ENCODE peak calls at places on chromosomes 16 and 17, in ten cellular contexts. Z is body of pancreas; X is Peyer's patch; W is transverse colon; P is fibroblast of lung; B is adrenal gland; I is sigmoid colon; K is CD8-positive, alpha-beta T cell; D is HCT116; N is mucosa of descending colon. G is an unnamed sample. For H3K4me1, the result is how much of the 10 kb centered on the place peaks cover.

GRCh38 chr17:17350491-17351355 is 47.5 kb downstream of the NT5M start:
- DNase-seq in Z (no peak), X (peak), W (no peak), P (peak), B (no peak), I (no peak), K (no peak), D (no peak), N (no peak), G (no peak)

GRCh38 chr17:38572665-38573365 is 32.9 kb downstream of the SRCIN1 start:
- DNase-seq in Z (no peak), X (no peak), W (no peak), P (no peak), B (no peak), I (no peak), K (no peak), D (no peak), N (no peak), G (no peak)

GRCh38 chr17:2755941-2756724 is 6.7 kb upstream of the CCDC92B start:
- DNase-seq in Z (peak), X (no peak), W (no peak), P (no peak), B (no peak), I (no peak), K (no peak), D (no peak), N (peak), G (no peak)

GRCh38 chr16:17408955-17409441 is 61.8 kb downstream of the XYLT1 start:
- DNase-seq in Z (no peak), X (no peak), W (no peak), P (no peak), B (no peak), I (no peak), K (no peak), D (no peak), N (no peak), G (no peak)

GRCh38 chr17:8791910-8792270 is 7.3 kb downstream of the MFSD6L start:
- DNase-seq in Z (peak), X (no peak), W (no peak), P (peak), B (no peak), I (no peak), K (no peak), D (peak), N (no peak), G (no peak)

GRCh38 chr17:4162775-4163498 is 19.9 kb downstream of the CYB5D2 start:
- DNase-seq in Z (no peak), X (no peak), W (no peak), P (peak), B (no peak), I (no peak), K (no peak), D (no peak), N (no peak), G (no peak)

GRCh38 chr17:42526031-42526444 is 10.0 kb upstream of the NAGLU start:
- DNase-seq in Z (peak), X (no peak), W (peak), P (peak), B (peak), I (peak), K (no peak), D (no peak), N (no peak), G (no peak)

GRCh38 chr17:5630434-5630833 is 46.1 kb upstream of the NLRP1 start:
- DNase-seq in Z (no peak), X (no peak), W (no peak), P (no peak), B (no peak), I (no peak), K (no peak), D (no peak), N (no peak), G (no peak)

GRCh38 chr17:58136669-58137279 is 11.4 kb upstream of the OR4D1 start:
- DNase-seq in Z (no peak), X (no peak), W (no peak), P (no peak), B (no peak), I (no peak), K (no peak), D (peak), N (no peak), G (no peak)

GRCh38 chr17:22202702-22203101 is 510.4 kb downstream of the KCNJ18 start:
- DNase-seq in Z (no peak), X (no peak), W (no peak), P (no peak), B (no peak), I (no peak), K (no peak), D (no peak), N (no peak), G (no peak)

GRCh38 chr16:49754495-49755290 is 101.2 kb downstream of the ZNF423 start:
- DNase-seq in Z (no peak), X (peak), W (peak), P (peak), B (peak), I (no peak), K (no peak), D (no peak), N (no peak), G (no peak)

GRCh38 chr17:58338907-58339774 is 10.5 kb upstream of the TSPOAP1 start:
- DNase-seq in Z (peak), X (peak), W (peak), P (peak), B (no peak), I (peak), K (no peak), D (no peak), N (peak), G (peak)

GRCh38 chr17:42680331-42680808 is 1.3 kb downstream of the CCR10 start:
- DNase-seq in Z (peak), X (no peak), W (peak), P (no peak), B (peak), I (no peak), K (no peak), D (no peak), N (no peak), G (no peak)

GRCh38 chr16:67241008-67241900 is 6.0 kb downstream of the FHOD1 start:
- DNase-seq in Z (peak), X (peak), W (peak), P (peak), B (peak), I (no peak), K (no peak), D (no peak), N (peak), G (peak)

GRCh38 chr17:81422776-81423697 is 27.8 kb downstream of the BAHCC1 start:
- DNase-seq in Z (peak), X (no peak), W (peak), P (peak), B (peak), I (peak), K (no peak), D (peak), N (peak), G (peak)

GRCh38 chr16:2180962-2181923 is 15.2 kb downstream of the CASKIN1 start:
- DNase-seq in Z (no peak), X (no peak), W (no peak), P (no peak), B (no peak), I (no peak), K (no peak), D (no peak), N (no peak), G (no peak)

GRCh38 chr16:86823125-86823524 is 244.8 kb downstream of the FOXL1 start:
- DNase-seq in Z (no peak), X (no peak), W (no peak), P (no peak), B (no peak), I (no peak), K (no peak), D (no peak), N (no peak), G (no peak)

GRCh38 chr16:64615647-64616280 is 506.1 kb downstream of the CDH11 start:
- DNase-seq in Z (peak), X (no peak), W (no peak), P (peak), B (no peak), I (no peak), K (no peak), D (no peak), N (no peak), G (no peak)

GRCh38 chr17:17151055-17151454 is 55.1 kb downstream of the PLD6 start:
- DNase-seq in Z (no peak), X (no peak), W (no peak), P (peak), B (no peak), I (no peak), K (no peak), D (no peak), N (no peak), G (no peak)

GRCh38 chr16:57815987-57816745 is 13.9 kb upstream of the KIFC3 start:
- DNase-seq in Z (peak), X (peak), W (peak), P (peak), B (peak), I (peak), K (no peak), D (peak), N (peak), G (peak)
- H3K4me3 ChIP-seq in Z (no peak), X (no peak), W (no peak), P (no peak), B (no peak), I (no peak), K (no peak), D (no peak), N (no peak), G (no peak)

GRCh38 chr16:89334988-89335802 is 117.7 kb downstream of the ZNF778 start:
- DNase-seq in Z (no peak), X (no peak), W (no peak), P (no peak), B (peak), I (no peak), K (no peak), D (no peak), N (peak), G (peak)
- H3K4me1 ChIP-seq in Z (under half), X (under half), W (under half), P (under half), B (under half), I (under half), K (half or more), D (half or more), N (under half), G (under half)

GRCh38 chr16:51938861-51939260 is 608.1 kb downstream of the TOX3 start:
- DNase-seq in Z (no peak), X (no peak), W (no peak), P (peak), B (no peak), I (no peak), K (no peak), D (no peak), N (no peak), G (no peak)

GRCh38 chr16:51940183-51940582 is 606.8 kb downstream of the TOX3 start:
- DNase-seq in Z (no peak), X (no peak), W (no peak), P (no peak), B (no peak), I (no peak), K (no peak), D (no peak), N (no peak), G (no peak)

GRCh38 chr16:51937771-51938170 is 609.2 kb downstream of the TOX3 start:
- DNase-seq in Z (no peak), X (no peak), W (no peak), P (no peak), B (no peak), I (no peak), K (no peak), D (no peak), N (no peak), G (no peak)

GRCh38 chr16:51939371-51940005 is 607.5 kb downstream of the TOX3 start:
- DNase-seq in Z (no peak), X (no peak), W (no peak), P (no peak), B (no peak), I (no peak), K (no peak), D (no peak), N (no peak), G (no peak)

GRCh38 chr16:51941412-51941811 is 605.5 kb downstream of the TOX3 start:
- DNase-seq in Z (no peak), X (no peak), W (no peak), P (no peak), B (no peak), I (no peak), K (no peak), D (no peak), N (no peak), G (no peak)
- TF ChIP-seq CTCF in Z (no peak), X (no peak), W (no peak), P (no peak), B (no peak), I (no peak), K (no peak), D (no peak), N (no peak), G (no peak)

GRCh38 chr16:19084879-19085278 is 17.5 kb downstream of the COQ7 start:
- DNase-seq in Z (no peak), X (no peak), W (no peak), P (no peak), B (peak), I (no peak), K (no peak), D (no peak), N (no peak), G (no peak)

GRCh38 chr16:19083670-19084069 is 16.3 kb downstream of the COQ7 start:
- DNase-seq in Z (no peak), X (no peak), W (no peak), P (no peak), B (no peak), I (no peak), K (no peak), D (no peak), N (no peak), G (no peak)

GRCh38 chr16:19086322-19087199 is 19.1 kb downstream of the COQ7 start:
- DNase-seq in Z (peak), X (peak), W (peak), P (peak), B (peak), I (peak), K (peak), D (peak), N (peak), G (peak)

GRCh38 chr16:19084139-19084538 is 16.7 kb downstream of the COQ7 start:
- DNase-seq in Z (no peak), X (no peak), W (no peak), P (no peak), B (peak), I (no peak), K (no peak), D (no peak), N (no peak), G (no peak)

GRCh38 chr16:19085679-19086200 is 18.3 kb downstream of the COQ7 start:
- DNase-seq in Z (peak), X (peak), W (peak), P (peak), B (peak), I (no peak), K (no peak), D (no peak), N (no peak), G (no peak)
- H3K4me3 ChIP-seq in Z (no peak), X (no peak), W (peak), P (no peak), B (no peak), I (peak), K (no peak), D (no peak), N (no peak), G (peak)

DNA sequence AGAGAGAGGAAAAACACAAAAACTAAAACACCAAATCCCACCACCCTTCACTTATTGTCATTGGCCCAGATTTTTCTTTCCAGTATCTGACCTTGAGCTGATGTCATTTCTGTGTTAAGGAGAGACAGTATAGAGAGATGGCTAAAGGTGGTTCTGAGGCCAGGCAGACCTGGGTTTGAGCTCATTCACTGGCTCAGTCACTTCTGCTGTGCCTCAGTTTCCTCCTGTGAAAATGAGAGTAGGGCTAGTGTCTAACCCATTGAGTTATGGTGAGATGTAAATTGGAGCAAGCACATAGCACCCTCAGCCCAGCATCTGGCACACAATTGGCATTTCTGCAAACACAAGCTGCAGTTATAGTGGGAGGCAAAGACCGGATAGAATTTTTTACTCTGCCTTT is 6.3 kb upstream of the KIFC3 start:
- DNase-seq in Z (no peak), X (no peak), W (no peak), P (no peak), B (no peak), I (no peak), K (no peak), D (no peak), N (no peak), G (no peak)
- H3K4me1 ChIP-seq in Z (half or more), X (under half), W (under half), P (under half), B (under half), I (under half), K (under half), D (half or more), N (under half), G (half or more)

DNA sequence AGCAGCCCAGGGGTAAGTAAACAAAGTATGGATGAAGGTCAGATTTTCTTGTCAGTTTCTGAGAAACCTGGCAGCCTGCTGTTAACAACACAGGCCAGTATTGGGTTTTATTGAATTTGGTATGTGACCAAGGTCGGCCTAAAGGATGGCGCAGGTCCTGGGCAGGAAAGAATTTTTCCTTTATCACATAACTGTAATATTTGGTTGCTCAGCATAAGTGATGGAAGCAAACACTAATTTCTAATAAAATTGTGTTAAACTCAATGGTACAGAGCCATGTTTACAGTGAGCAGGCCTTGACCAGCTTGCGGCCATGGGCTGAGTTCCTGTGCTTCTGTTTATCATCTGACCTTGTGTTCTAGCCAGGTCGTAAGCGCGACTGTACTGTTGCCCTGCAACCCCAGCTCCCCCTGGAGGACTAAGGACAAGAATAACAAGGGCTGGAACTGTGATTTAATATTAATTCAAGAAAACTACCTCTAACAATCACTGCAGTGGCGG is 10.5 kb downstream of the POLDIP2 start:
- DNase-seq in Z (peak), X (no peak), W (no peak), P (peak), B (peak), I (no peak), K (no peak), D (no peak), N (no peak), G (no peak)
- TF ChIP-seq CTCF in Z (peak), X (peak), W (no peak), P (peak), B (peak), I (no peak), K (no peak), D (peak), N (no peak), G (peak)

GRCh38 chr16:11459722-11460121 is 114.5 kb downstream of the RMI2 start:
- DNase-seq in Z (no peak), X (no peak), W (no peak), P (no peak), B (no peak), I (no peak), K (no peak), D (no peak), N (no peak), G (no peak)
- H3K4me3 ChIP-seq in Z (no peak), X (no peak), W (no peak), P (no peak), B (no peak), I (no peak), K (no peak), D (no peak), N (no peak), G (no peak)

DNA sequence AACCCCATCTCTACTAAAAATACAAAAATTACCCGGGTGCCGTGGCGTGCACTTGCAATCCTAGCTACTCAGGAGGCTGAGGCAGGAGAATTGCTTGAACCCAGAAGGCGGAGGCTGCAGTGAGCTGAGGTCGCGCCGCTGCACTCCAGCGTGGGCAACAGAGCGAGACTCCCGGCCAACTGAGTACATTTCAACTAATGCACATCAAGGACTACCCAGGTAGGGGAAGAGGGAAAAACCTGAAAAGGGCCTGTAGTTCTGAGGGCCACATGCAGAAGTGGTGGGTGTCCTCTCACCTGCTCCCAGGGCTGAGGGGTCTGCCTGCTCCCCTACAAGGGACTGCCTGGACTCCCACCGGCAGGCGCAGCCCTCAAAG is 584 bp upstream of the SLC16A5 start:
- DNase-seq in Z (no peak), X (no peak), W (no peak), P (no peak), B (no peak), I (no peak), K (no peak), D (no peak), N (no peak), G (no peak)
- H3K4me1 ChIP-seq in Z (under half), X (half or more), W (under half), P (under half), B (under half), I (under half), K (under half), D (half or more), N (half or more), G (half or more)

GRCh38 chr16:13136896-13137295 is 235.5 kb downstream of the SHISA9 start:
- DNase-seq in Z (no peak), X (no peak), W (no peak), P (no peak), B (no peak), I (no peak), K (no peak), D (no peak), N (no peak), G (no peak)
- TF ChIP-seq CTCF in Z (no peak), X (no peak), W (no peak), P (no peak), B (no peak), I (no peak), K (no peak), D (no peak), N (no peak), G (no peak)

G was measured in lower lobe of right lung.